ENCODE peak calls at places on chromosome X, in ten cellular contexts. M is GM06990, F is choroid plexus epithelial cell, V is cardiac fibroblast, Q is psoas muscle, I is endothelial cell, D is BJ, A is tibial artery, R is K562, J is ovary. P is an unnamed sample.

GRCh38 chrX:148422531-148422930 is 77.9 kb upstream of the AFF2 start:
- DNase-seq in I (no peak), D (no peak), R (no peak), Q (no peak), V (peak), M (no peak), A (no peak), F (no peak), J (no peak), P (no peak)

GRCh38 chrX:149497626-149498025 is 7.5 kb downstream of the IDS start:
- DNase-seq in V (peak), D (peak), A (no peak), J (no peak), F (peak), I (no peak), Q (no peak), M (no peak), R (no peak), P (no peak)

GRCh38 chrX:70444326-70445196 is at the start of gene DLG3:
- DNase-seq in F (peak), Q (no peak), A (no peak), V (peak), I (peak), D (no peak), J (peak), R (no peak), M (no peak), P (no peak)

GRCh38 chrX:141701081-141701480 is 2.5 kb upstream of the SPANXD start:
- DNase-seq in R (no peak), D (no peak), M (no peak), Q (no peak), I (no peak), F (peak), V (peak), J (no peak), A (no peak), P (no peak)

GRCh38 chrX:100445593-100445992 is 35.5 kb upstream of the PCDH19 start:
- DNase-seq in M (no peak), Q (no peak), R (no peak), J (no peak), F (no peak), V (no peak), I (no peak), D (no peak), A (no peak), P (no peak)

GRCh38 chrX:16990839-16991238 is 44.4 kb downstream of the REPS2 start:
- DNase-seq in J (no peak), D (no peak), A (no peak), Q (no peak), I (no peak), R (no peak), V (no peak), M (no peak), F (no peak), P (no peak)

GRCh38 chrX:130916636-130917422 is 13.8 kb upstream of the ENOX2 start:
- DNase-seq in A (no peak), M (peak), V (peak), R (peak), J (peak), F (peak), D (no peak), I (peak), Q (peak), P (no peak)

GRCh38 chrX:136146614-136147319 is 566 bp upstream of the FHL1 start:
- DNase-seq in A (peak), F (no peak), J (no peak), M (no peak), I (no peak), D (no peak), Q (peak), V (no peak), R (no peak), P (peak)

GRCh38 chrX:97401586-97402101 is 517.9 kb downstream of the RPA4 start:
- DNase-seq in D (no peak), I (no peak), M (no peak), F (no peak), A (no peak), V (peak), R (no peak), Q (no peak), J (no peak), P (no peak)

GRCh38 chrX:130552444-130553073 is 150.8 kb downstream of the RBMX2 start:
- DNase-seq in Q (no peak), V (no peak), I (no peak), R (no peak), D (no peak), J (no peak), M (peak), A (no peak), F (no peak), P (no peak)

GRCh38 chrX:148871422-148872152 is 371.2 kb downstream of the AFF2 start:
- DNase-seq in R (no peak), A (no peak), V (peak), M (no peak), I (no peak), D (peak), Q (no peak), F (peak), J (no peak), P (no peak)

GRCh38 chrX:17547658-17548057 is 172.7 kb downstream of the NHS start:
- DNase-seq in M (peak), F (peak), R (peak), A (peak), J (peak), V (peak), I (no peak), Q (no peak), D (no peak), P (no peak)

GRCh38 chrX:107562482-107562881 is 65.8 kb upstream of the PRPS1 start:
- DNase-seq in F (peak), V (peak), J (no peak), Q (no peak), I (no peak), M (no peak), D (no peak), A (no peak), R (no peak), P (no peak)

GRCh38 chrX:40172980-40173661 is 75.4 kb upstream of the BCOR start:
- DNase-seq in I (no peak), D (no peak), R (no peak), V (no peak), M (no peak), A (no peak), F (no peak), Q (no peak), J (no peak), P (no peak)

GRCh38 chrX:134933248-134933647 is 57.5 kb upstream of the SMIM10 start:
- DNase-seq in Q (no peak), V (peak), I (no peak), R (no peak), J (no peak), A (no peak), M (no peak), F (no peak), D (no peak), P (no peak)

GRCh38 chrX:46796574-46797191 is 37.8 kb upstream of the SLC9A7 start:
- DNase-seq in J (peak), Q (peak), M (peak), I (peak), R (peak), D (no peak), A (peak), F (peak), V (peak), P (no peak)

DNA sequence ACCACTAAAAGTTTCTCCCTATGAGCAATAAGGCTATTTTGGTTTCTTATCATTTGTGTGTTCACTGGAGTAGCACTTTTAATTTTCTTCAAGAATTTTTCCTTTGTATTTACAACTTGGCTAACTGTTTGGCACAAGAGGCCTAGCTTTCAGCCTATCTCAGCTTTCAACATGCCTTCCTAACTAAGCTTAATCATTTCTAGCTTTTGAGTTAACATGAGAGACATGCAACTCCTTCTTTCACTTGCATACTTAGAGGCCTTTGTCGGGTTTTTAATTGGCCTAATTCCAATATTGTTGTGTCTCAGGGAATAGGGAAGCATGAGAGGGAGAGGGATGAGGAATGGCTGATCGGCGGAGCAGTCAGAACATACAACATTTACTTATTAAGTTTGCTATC is 349.8 kb downstream of the OPHN1 start:
- DNase-seq in Q (no peak), D (peak), V (peak), R (no peak), I (no peak), F (no peak), M (no peak), A (no peak), J (no peak), P (no peak)
- TF ChIP-seq CTCF in Q (no peak), D (no peak), V (no peak), R (no peak), I (no peak), F (no peak), M (no peak), A (no peak), J (no peak), P (no peak)

GRCh38 chrX:154829926-154830442 is 4.5 kb downstream of the SMIM9 start:
- DNase-seq in J (no peak), R (peak), M (no peak), F (no peak), V (no peak), I (no peak), D (no peak), A (no peak), Q (no peak), P (no peak)
- TF ChIP-seq CTCF in J (no peak), R (peak), M (no peak), F (no peak), V (no peak), I (no peak), D (no peak), A (no peak), Q (no peak), P (no peak)

GRCh38 chrX:132718411-132718810 is 229.6 kb upstream of the MBNL3 start:
- DNase-seq in A (no peak), D (no peak), R (no peak), F (no peak), I (no peak), M (no peak), Q (no peak), J (no peak), V (no peak), P (no peak)

GRCh38 chrX:132710756-132711155 is 221.9 kb upstream of the MBNL3 start:
- DNase-seq in I (no peak), F (no peak), Q (no peak), D (no peak), M (no peak), R (no peak), J (no peak), V (no peak), A (no peak), P (no peak)

GRCh38 chrX:132714913-132715312 is 226.1 kb upstream of the MBNL3 start:
- DNase-seq in M (no peak), R (no peak), Q (no peak), D (no peak), I (no peak), F (no peak), V (no peak), A (no peak), J (no peak), P (no peak)

GRCh38 chrX:132716006-132716405 is 227.2 kb upstream of the MBNL3 start:
- DNase-seq in M (no peak), J (no peak), I (no peak), A (no peak), F (peak), Q (no peak), R (no peak), V (peak), D (no peak), P (no peak)
- TF ChIP-seq CTCF in M (peak), J (no peak), I (no peak), A (no peak), F (peak), Q (no peak), R (peak), V (peak), D (peak), P (peak)

GRCh38 chrX:80430826-80431501 is 10.7 kb downstream of the TENT5D start:
- DNase-seq in Q (no peak), M (no peak), A (no peak), J (no peak), V (peak), D (no peak), R (peak), I (no peak), F (no peak), P (no peak)
- TF ChIP-seq CTCF in Q (no peak), M (peak), A (no peak), J (no peak), V (no peak), D (no peak), R (peak), I (peak), F (no peak), P (no peak)

GRCh38 chrX:21840199-21840557 is 761 bp downstream of the MBTPS2 start:
- DNase-seq in D (no peak), R (peak), I (no peak), A (no peak), Q (no peak), F (peak), M (no peak), J (no peak), V (peak), P (no peak)
- TF ChIP-seq CTCF in D (no peak), R (no peak), I (no peak), A (no peak), Q (no peak), F (no peak), M (no peak), J (no peak), V (no peak), P (no peak)

GRCh38 chrX:51459125-51459524 is 37.3 kb downstream of the NUDT11 start:
- DNase-seq in R (peak), D (no peak), J (no peak), V (peak), A (no peak), Q (no peak), M (no peak), F (peak), I (peak), P (no peak)

GRCh38 chrX:51461053-51462050 is 35.0 kb downstream of the NUDT11 start:
- DNase-seq in D (no peak), M (no peak), J (no peak), I (no peak), A (no peak), R (peak), V (peak), Q (no peak), F (peak), P (no peak)

GRCh38 chrX:51456246-51456645 is 40.1 kb downstream of the NUDT11 start:
- DNase-seq in Q (no peak), R (no peak), V (no peak), F (no peak), D (no peak), M (no peak), J (no peak), I (no peak), A (no peak), P (no peak)

DNA sequence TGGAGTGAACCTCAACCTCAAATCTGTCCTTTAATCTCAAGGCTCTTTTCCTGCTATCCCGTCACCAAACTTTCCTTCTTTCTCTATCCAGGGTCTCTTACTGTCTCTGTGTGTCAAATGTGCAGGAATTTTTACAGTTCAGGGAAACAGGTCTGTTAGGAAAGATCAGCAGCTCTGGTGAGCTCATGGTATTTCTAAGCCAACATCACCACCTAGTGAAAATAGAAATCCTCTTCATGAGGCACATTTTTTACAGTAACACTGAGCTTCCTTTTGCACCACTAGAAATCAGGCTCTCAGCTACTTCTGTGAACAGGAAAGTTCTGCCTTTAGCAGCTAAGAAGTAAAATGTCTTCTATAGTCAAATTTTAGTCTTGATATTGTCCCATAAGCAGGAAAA is 39.6 kb downstream of the NUDT11 start:
- DNase-seq in M (no peak), R (peak), J (no peak), F (peak), A (no peak), V (peak), D (no peak), I (no peak), Q (no peak), P (no peak)
- TF ChIP-seq CTCF in M (no peak), R (no peak), J (no peak), F (no peak), A (no peak), V (no peak), D (no peak), I (no peak), Q (no peak), P (no peak)

GRCh38 chrX:10722804-10723364 is 102.5 kb upstream of the MID1 start:
- DNase-seq in R (peak), J (no peak), M (no peak), D (no peak), I (peak), V (peak), F (peak), Q (no peak), A (peak), P (no peak)
- TF ChIP-seq CTCF in R (peak), J (peak), M (peak), D (peak), I (peak), V (peak), F (peak), Q (peak), A (peak), P (peak)

DNA sequence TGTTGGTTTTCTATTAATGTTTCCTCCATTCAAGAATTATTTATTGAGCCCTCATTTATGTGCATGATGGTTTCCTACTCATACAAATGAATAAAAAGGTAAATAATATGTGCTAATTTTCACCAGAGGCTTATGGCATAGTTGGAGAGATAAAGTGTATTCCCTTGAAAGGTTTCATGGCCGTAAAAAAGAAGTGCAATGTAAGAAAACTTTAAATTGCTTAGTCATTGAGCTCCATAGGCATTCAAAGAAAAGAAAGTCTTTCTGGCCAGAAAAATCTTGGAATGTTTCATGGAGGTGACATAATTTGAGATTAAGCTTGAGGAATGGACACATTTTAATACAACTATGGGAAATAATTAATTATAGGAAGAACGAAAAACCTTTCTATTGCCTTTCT is 8.7 kb downstream of the KLHL4 start:
- DNase-seq in M (no peak), R (no peak), I (no peak), D (no peak), V (no peak), A (no peak), Q (no peak), F (no peak), J (no peak), P (no peak)
- TF ChIP-seq CTCF in M (no peak), R (no peak), I (no peak), D (no peak), V (no peak), A (no peak), Q (no peak), F (no peak), J (no peak), P (no peak)